ENCODE peak calls at places on chromosomes 7 and 10, in four cellular contexts. E is Calu3, M is mesothelial cell of epicardium, V is DND-41. C is an unnamed sample.

GRCh38 chr7:83118347-83119001 is 44.2 kb downstream of the PCLO start:
- DNase-seq in E (no peak), M (no peak), V (no peak), C (no peak)

GRCh38 chr7:155317114-155317434 is 19.4 kb downstream of the INSIG1 start:
- DNase-seq in E (no peak), M (no peak), V (no peak), C (no peak)

GRCh38 chr7:92717982-92718716 is 118.2 kb downstream of the CDK6 start:
- DNase-seq in E (peak; percentile 61), M (no peak), V (peak; percentile 37), C (no peak)

GRCh38 chr7:64884913-64885370 is 18.1 kb upstream of the ZNF273 start:
- DNase-seq in E (no peak), M (no peak), V (no peak), C (no peak)

GRCh38 chr10:57955076-57955475 is 312.6 kb downstream of the IPMK start:
- DNase-seq in E (no peak), M (no peak), V (no peak), C (no peak)

GRCh38 chr10:46282460-46283216 is 4.2 kb upstream of the ANTXRL start:
- DNase-seq in E (peak; percentile 73), M (no peak), V (peak; percentile 58), C (peak; percentile 80)

GRCh38 chr10:18303851-18304800 is 163.9 kb downstream of the CACNB2 start:
- DNase-seq in E (no peak), M (no peak), V (no peak), C (no peak)

GRCh38 chr10:33665512-33665911 is 331.0 kb upstream of the NRP1 start:
- DNase-seq in E (no peak), M (no peak), V (no peak), C (no peak)

GRCh38 chr7:151129141-151129835 is 38.2 kb downstream of the GBX1 start:
- DNase-seq in E (no peak), M (no peak), V (no peak), C (no peak)

GRCh38 chr7:8418627-8419245 is 14.7 kb upstream of the NXPH1 start:
- DNase-seq in E (peak; percentile 81), M (no peak), V (peak; percentile 54), C (peak; percentile 58)

GRCh38 chr10:48547981-48548380 is 56.9 kb downstream of the ARHGAP22 start:
- DNase-seq in E (no peak), M (no peak), V (no peak), C (no peak)

GRCh38 chr7:157540606-157541294 is 203.9 kb downstream of the DNAJB6 start:
- DNase-seq in E (no peak), M (no peak), V (no peak), C (no peak)

GRCh38 chr7:28378574-28379149 is 33.7 kb upstream of the CREB5 start:
- DNase-seq in E (no peak), M (no peak), V (no peak), C (no peak)

GRCh38 chr7:71604818-71605414 is 473.0 kb downstream of the GALNT17 start:
- DNase-seq in E (no peak), M (no peak), V (no peak), C (no peak)

DNA sequence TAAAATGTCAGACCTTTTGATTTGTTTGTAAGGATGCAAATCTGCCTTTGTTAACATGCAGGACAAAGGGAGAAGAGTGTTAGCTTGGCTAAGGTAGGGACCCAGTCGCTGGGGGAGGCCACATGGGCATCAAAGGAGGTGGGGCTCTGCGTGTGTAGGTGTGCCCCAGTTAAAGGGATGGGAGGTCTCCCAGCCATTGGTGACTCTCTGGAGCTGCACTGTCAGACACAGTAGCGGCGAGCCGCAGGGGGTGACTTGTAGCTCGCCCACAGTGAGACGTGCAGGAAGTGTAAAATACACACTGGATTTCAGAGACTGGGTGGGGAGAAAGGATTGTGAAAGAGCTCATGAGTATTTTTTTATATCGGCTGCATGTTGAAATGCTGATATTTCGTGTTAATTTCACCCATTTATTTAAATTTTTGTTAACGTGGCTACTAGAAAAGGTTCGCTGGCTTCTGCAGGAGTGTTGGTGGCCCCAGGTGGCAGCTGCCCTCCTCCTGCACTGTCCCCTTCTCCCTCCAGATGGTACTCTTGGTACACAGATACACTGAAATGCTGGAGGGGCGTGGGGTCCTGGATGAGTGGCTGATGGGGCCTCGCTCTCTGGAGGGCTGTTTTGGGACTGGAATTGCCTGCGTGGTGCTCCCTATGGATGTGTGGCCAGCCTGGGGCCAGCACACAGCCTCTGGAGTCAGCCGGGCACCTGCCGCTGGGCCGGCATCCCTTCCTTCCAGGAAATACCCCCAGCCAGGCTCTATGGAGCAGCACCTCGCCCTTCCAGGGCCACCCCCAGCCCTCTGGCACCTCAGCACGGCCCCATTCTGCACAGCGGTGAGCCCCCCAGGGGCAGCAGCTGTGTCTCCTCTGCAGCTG is 59.2 kb downstream of the LHPP start:
- DNase-seq in E (no peak), M (no peak), V (no peak), C (no peak)
- TF ChIP-seq CTCF in E (no peak), M (no peak), V (peak; percentile 53), C (no peak)

GRCh38 chr10:10817609-10818008 is 200.1 kb upstream of the CELF2 start:
- DNase-seq in E (no peak), M (no peak), V (no peak), C (no peak)

GRCh38 chr10:10818082-10818481 is 199.6 kb upstream of the CELF2 start:
- DNase-seq in E (no peak), M (no peak), V (no peak), C (no peak)

GRCh38 chr10:10819206-10819856 is 198.3 kb upstream of the CELF2 start:
- DNase-seq in E (no peak), M (no peak), V (no peak), C (no peak)

GRCh38 chr10:10814103-10814502 is 203.6 kb upstream of the CELF2 start:
- DNase-seq in E (no peak), M (no peak), V (no peak), C (no peak)

GRCh38 chr10:10816453-10816852 is 201.2 kb upstream of the CELF2 start:
- DNase-seq in E (no peak), M (no peak), V (no peak), C (no peak)
- TF ChIP-seq CTCF in E (no peak), M (no peak), V (no peak), C (no peak)

GRCh38 chr10:99967961-99968360 is 41.8 kb downstream of the DNMBP start:
- DNase-seq in E (no peak), M (no peak), V (no peak), C (no peak)

GRCh38 chr10:99966306-99966705 is 43.4 kb downstream of the DNMBP start:
- DNase-seq in E (peak; percentile 17), M (no peak), V (no peak), C (peak; percentile 7)

GRCh38 chr10:99958806-99959205 is 50.9 kb downstream of the DNMBP start:
- DNase-seq in E (no peak), M (no peak), V (no peak), C (no peak)

GRCh38 chr10:99965700-99966099 is 44.0 kb downstream of the DNMBP start:
- DNase-seq in E (no peak), M (no peak), V (no peak), C (no peak)

DNA sequence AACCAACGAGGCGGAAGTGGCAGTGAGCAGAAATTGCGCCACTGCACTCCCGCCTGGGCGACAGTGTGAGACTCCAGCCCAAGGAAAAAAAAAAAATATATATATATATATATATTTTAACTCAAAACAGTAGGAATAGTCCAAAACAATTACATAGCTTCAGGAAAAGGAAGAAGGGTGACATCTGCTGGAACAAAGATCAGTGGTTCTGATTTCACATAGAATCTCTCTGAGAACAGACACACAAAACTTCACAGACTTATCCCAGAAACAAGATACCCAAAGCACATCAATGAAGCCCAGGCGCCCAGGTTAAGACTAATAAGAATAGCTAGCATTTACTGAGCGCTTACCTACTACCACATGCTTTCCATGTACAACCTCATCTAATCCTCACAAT is 45.0 kb downstream of the DNMBP start:
- DNase-seq in E (no peak), M (no peak), V (no peak), C (no peak)
- TF ChIP-seq CTCF in E (no peak), M (no peak), V (peak; percentile 7), C (no peak)

DNA sequence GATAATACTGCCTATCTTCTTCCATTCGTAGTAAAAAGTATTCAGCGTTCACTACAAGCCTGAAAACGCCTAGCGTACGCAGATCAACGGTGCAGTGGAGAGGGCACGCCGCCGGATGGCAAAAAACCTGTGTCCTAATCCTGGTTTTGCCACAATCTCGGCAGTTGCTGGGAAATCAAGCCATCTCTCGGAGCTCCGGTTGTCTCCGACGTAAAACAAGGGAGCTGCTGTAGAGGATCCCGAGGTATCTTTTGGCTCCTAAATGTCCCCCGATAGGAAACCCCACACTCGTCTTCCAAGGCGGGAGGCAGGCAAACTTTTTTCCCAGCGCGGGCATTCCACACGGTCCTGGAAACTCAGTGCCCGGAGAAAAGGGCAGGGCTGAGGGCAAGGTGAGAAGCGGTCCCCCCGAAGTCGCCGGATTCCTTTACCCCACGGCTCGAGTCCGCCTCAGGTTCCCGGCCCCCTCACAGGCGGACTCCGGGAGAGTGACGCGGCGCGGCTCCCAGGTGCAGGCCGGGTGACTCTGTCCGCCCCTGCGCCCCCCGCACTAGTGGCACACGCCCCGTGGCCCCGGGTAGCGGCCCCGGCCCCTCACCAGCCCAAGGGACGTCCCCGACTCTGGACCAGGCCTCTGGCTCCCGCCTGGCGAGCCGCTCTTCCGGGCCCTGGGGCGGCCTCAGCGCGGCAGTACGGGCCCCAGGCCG is 649 bp downstream of the IDE start:
- DNase-seq in E (no peak), M (peak; percentile 36), V (peak; percentile 43), C (peak; percentile 31)
- TF ChIP-seq CTCF in E (no peak), M (no peak), V (peak; percentile 6), C (no peak)

GRCh38 chr10:30709229-30709628 is 79.7 kb upstream of the LYZL2 start:
- DNase-seq in E (no peak), M (no peak), V (no peak), C (no peak)
- TF ChIP-seq CTCF in E (no peak), M (no peak), V (peak; percentile 44), C (peak; percentile 10)

GRCh38 chr10:68901106-68901927 is at the start of gene DDX50:
- DNase-seq in E (peak; percentile 98), M (peak; percentile 89), V (peak; percentile 98), C (peak; percentile 94)
- TF ChIP-seq CTCF in E (no peak), M (peak; percentile 16), V (no peak), C (peak; percentile 16)

GRCh38 chr7:963236-964078 is 9.0 kb upstream of the ADAP1 start:
- DNase-seq in E (no peak), M (no peak), V (no peak), C (no peak)

GRCh38 chr7:961546-962400 is 7.3 kb upstream of the ADAP1 start:
- DNase-seq in E (no peak), M (no peak), V (no peak), C (no peak)

GRCh38 chr7:962401-963081 is 8.1 kb upstream of the ADAP1 start:
- DNase-seq in E (no peak), M (no peak), V (no peak), C (no peak)

GRCh38 chr7:966291-967069 is 8.9 kb downstream of the COX19 start:
- DNase-seq in E (no peak), M (no peak), V (no peak), C (no peak)

GRCh38 chr7:964401-965231 is 10.1 kb upstream of the ADAP1 start:
- DNase-seq in E (no peak), M (no peak), V (no peak), C (peak; percentile 56)
- TF ChIP-seq CTCF in E (no peak), M (no peak), V (no peak), C (peak; percentile 46)